ENCODE peak calls at places on chromosomes 5 and 9, in four cellular contexts. Q is nephron progenitor cell, D is T-helper 1 cell, V is astrocyte of the spinal cord. H is an unnamed sample.

GRCh38 chr5:123438902-123439301 is 15.7 kb upstream of the CEP120 start:
- DNase-seq in Q (no peak), D (peak), V (peak), H (peak)

GRCh38 chr5:171975262-171975876 is 31.1 kb downstream of the FBXW11 start:
- DNase-seq in Q (no peak), D (no peak), V (peak), H (no peak)

GRCh38 chr5:78758169-78758839 is 109.7 kb upstream of the LHFPL2 start:
- DNase-seq in Q (no peak), D (peak), V (peak), H (no peak)

GRCh38 chr5:126673477-126673876 is 72.7 kb downstream of the PHAX start:
- DNase-seq in Q (no peak), D (no peak), V (no peak), H (no peak)

GRCh38 chr9:42852133-42852532 is 668.7 kb downstream of the SPATA31A6 start:
- DNase-seq in Q (peak), D (peak), V (peak), H (no peak)

GRCh38 chr5:31845351-31845750 is 206.4 kb downstream of the PDZD2 start:
- DNase-seq in Q (no peak), D (no peak), V (peak), H (no peak)

GRCh38 chr5:129963359-129963758 is 59.1 kb downstream of the CHSY3 start:
- DNase-seq in Q (no peak), D (no peak), V (peak), H (peak)

GRCh38 chr5:87268126-87268969 is 665 bp downstream of the RASA1 start:
- DNase-seq in Q (peak), D (no peak), V (peak), H (peak)

GRCh38 chr9:114792396-114792795 is 13.4 kb downstream of the TNFSF15 start:
- DNase-seq in Q (no peak), D (no peak), V (no peak), H (no peak)

GRCh38 chr9:14271078-14271673 is 42.8 kb downstream of the NFIB start:
- DNase-seq in Q (peak), D (no peak), V (peak), H (no peak)

GRCh38 chr5:142013734-142014495 is 1.1 kb upstream of the GNPDA1 start:
- DNase-seq in Q (no peak), D (no peak), V (peak), H (no peak)

GRCh38 chr9:81370650-81371049 is 318.7 kb downstream of the TLE1 start:
- DNase-seq in Q (peak), D (no peak), V (no peak), H (no peak)

GRCh38 chr5:40680741-40681350 is 1.1 kb downstream of the PTGER4 start:
- DNase-seq in Q (peak), D (peak), V (peak), H (no peak)

GRCh38 chr9:99851028-99851822 is 29.5 kb downstream of the NR4A3 start:
- DNase-seq in Q (no peak), D (peak), V (no peak), H (no peak)

GRCh38 chr9:96553070-96553469 is 66.6 kb downstream of the CDC14B start:
- DNase-seq in Q (no peak), D (no peak), V (peak), H (no peak)

GRCh38 chr5:159156839-159157238 is 52.5 kb downstream of the RNF145 start:
- DNase-seq in Q (peak), D (peak), V (peak), H (peak)

GRCh38 chr5:172412724-172413260 is 41.5 kb downstream of the SH3PXD2B start:
- DNase-seq in Q (no peak), D (peak), V (peak), H (no peak)

GRCh38 chr9:115013998-115014397 is 83.6 kb upstream of the TNFSF8 start:
- DNase-seq in Q (peak), D (peak), V (peak), H (peak)

GRCh38 chr5:54344653-54345052 is 34.3 kb upstream of the ARL15 start:
- DNase-seq in Q (no peak), D (no peak), V (no peak), H (no peak)

GRCh38 chr5:91311697-91312501 is 71.2 kb downstream of the ARRDC3 start:
- DNase-seq in Q (no peak), D (peak), V (peak), H (peak)

GRCh38 chr5:65832152-65832551 is 94.2 kb upstream of the ERBIN start:
- DNase-seq in Q (no peak), D (no peak), V (no peak), H (no peak)

GRCh38 chr5:55816342-55816741 is 34.8 kb upstream of the IL31RA start:
- DNase-seq in Q (no peak), D (no peak), V (peak), H (no peak)

GRCh38 chr5:144189800-144190429 is 19.2 kb downstream of the KCTD16 start:
- DNase-seq in Q (no peak), D (peak), V (peak), H (no peak)

GRCh38 chr5:95924720-95925119 is 36.9 kb downstream of the ELL2 start:
- DNase-seq in Q (no peak), D (no peak), V (no peak), H (peak)

GRCh38 chr9:88808019-88808656 is 183.1 kb upstream of the S1PR3 start:
- DNase-seq in Q (no peak), D (no peak), V (no peak), H (no peak)

GRCh38 chr5:111227805-111228204 is 3.6 kb downstream of the CAMK4 start:
- DNase-seq in Q (no peak), D (no peak), V (peak), H (no peak)

GRCh38 chr9:18489861-18490260 is 15.9 kb downstream of the ADAMTSL1 start:
- DNase-seq in Q (no peak), D (no peak), V (peak), H (no peak)

GRCh38 chr9:95336281-95336680 is 18.8 kb upstream of the FANCC start:
- DNase-seq in Q (no peak), D (no peak), V (no peak), H (peak)

GRCh38 chr5:82163459-82164108 is 114.6 kb downstream of the RPS23 start:
- DNase-seq in Q (no peak), D (no peak), V (peak), H (no peak)

H was measured in NCI-H460.